ENCODE peak calls at places on chromosome 5, in eight cellular contexts. One of them, this sample, is unnamed.

GRCh38 chr5:66945389-66946349 is 250.9 kb downstream of the CD180 start:
- DNase-seq in right lobe of liver: no peak
- DNase-seq in AG09309: no peak
- DNase-seq in fibroblast of villous mesenchyme: no peak
- DNase-seq in PC-9: no peak
- DNase-seq in ovary: no peak
- DNase-seq in SK-N-SH: no peak
- DNase-seq in AG04450: no peak
- DNase-seq in this sample: peak

GRCh38 chr5:124663101-124663506 is 83.3 kb downstream of the ZNF608 start:
- DNase-seq in AG04450: no peak
- DNase-seq in AG09309: no peak
- DNase-seq in right lobe of liver: no peak
- DNase-seq in ovary: no peak
- DNase-seq in SK-N-SH: no peak
- DNase-seq in PC-9: peak
- DNase-seq in fibroblast of villous mesenchyme: no peak
- DNase-seq in this sample: no peak

GRCh38 chr5:172901788-172902496 is 57.3 kb upstream of the RPL26L1 start:
- DNase-seq in AG04450: no peak
- DNase-seq in right lobe of liver: no peak
- DNase-seq in fibroblast of villous mesenchyme: peak
- DNase-seq in SK-N-SH: no peak
- DNase-seq in PC-9: no peak
- DNase-seq in AG09309: no peak
- DNase-seq in ovary: no peak
- DNase-seq in this sample: peak

GRCh38 chr5:111461261-111461671 is 51.1 kb downstream of the STARD4 start:
- DNase-seq in right lobe of liver: no peak
- DNase-seq in AG09309: no peak
- DNase-seq in PC-9: no peak
- DNase-seq in AG04450: no peak
- DNase-seq in fibroblast of villous mesenchyme: peak
- DNase-seq in ovary: no peak
- DNase-seq in SK-N-SH: peak
- DNase-seq in this sample: peak

GRCh38 chr5:78221964-78222451 is 72.5 kb downstream of the AP3B1 start:
- DNase-seq in AG09309: no peak
- DNase-seq in ovary: no peak
- DNase-seq in AG04450: no peak
- DNase-seq in fibroblast of villous mesenchyme: peak
- DNase-seq in PC-9: no peak
- DNase-seq in right lobe of liver: no peak
- DNase-seq in SK-N-SH: no peak
- DNase-seq in this sample: peak

GRCh38 chr5:56900395-56900794 is 9.0 kb upstream of the SETD9 start:
- DNase-seq in PC-9: no peak
- DNase-seq in fibroblast of villous mesenchyme: peak
- DNase-seq in ovary: no peak
- DNase-seq in right lobe of liver: no peak
- DNase-seq in SK-N-SH: no peak
- DNase-seq in AG09309: no peak
- DNase-seq in AG04450: no peak
- DNase-seq in this sample: peak

GRCh38 chr5:64299805-64300204 is 134.2 kb downstream of the RNF180 start:
- DNase-seq in fibroblast of villous mesenchyme: no peak
- DNase-seq in right lobe of liver: no peak
- DNase-seq in ovary: no peak
- DNase-seq in AG04450: no peak
- DNase-seq in AG09309: no peak
- DNase-seq in PC-9: no peak
- DNase-seq in SK-N-SH: no peak
- DNase-seq in this sample: peak

GRCh38 chr5:175689147-175689991 is 31.5 kb downstream of the HRH2 start:
- DNase-seq in right lobe of liver: no peak
- DNase-seq in AG09309: peak
- DNase-seq in AG04450: no peak
- DNase-seq in PC-9: no peak
- DNase-seq in fibroblast of villous mesenchyme: peak
- DNase-seq in ovary: no peak
- DNase-seq in SK-N-SH: no peak
- DNase-seq in this sample: no peak

GRCh38 chr5:32299059-32299677 is 13.6 kb downstream of the MTMR12 start:
- DNase-seq in right lobe of liver: no peak
- DNase-seq in AG09309: no peak
- DNase-seq in AG04450: no peak
- DNase-seq in SK-N-SH: no peak
- DNase-seq in PC-9: no peak
- DNase-seq in fibroblast of villous mesenchyme: no peak
- DNase-seq in ovary: no peak
- DNase-seq in this sample: no peak

GRCh38 chr5:176189857-176190256 is 48.4 kb upstream of the SIMC1 start:
- DNase-seq in fibroblast of villous mesenchyme: no peak
- DNase-seq in right lobe of liver: no peak
- DNase-seq in SK-N-SH: no peak
- DNase-seq in ovary: no peak
- DNase-seq in AG04450: no peak
- DNase-seq in AG09309: no peak
- DNase-seq in PC-9: no peak
- DNase-seq in this sample: no peak

GRCh38 chr5:167763772-167764171 is 527.7 kb upstream of the WWC1 start:
- DNase-seq in PC-9: no peak
- DNase-seq in AG04450: no peak
- DNase-seq in AG09309: peak
- DNase-seq in SK-N-SH: no peak
- DNase-seq in right lobe of liver: no peak
- DNase-seq in ovary: no peak
- DNase-seq in fibroblast of villous mesenchyme: no peak
- DNase-seq in this sample: peak

GRCh38 chr5:138743506-138743905 is 9.7 kb upstream of the CTNNA1 start:
- DNase-seq in right lobe of liver: no peak
- DNase-seq in SK-N-SH: no peak
- DNase-seq in AG04450: no peak
- DNase-seq in AG09309: no peak
- DNase-seq in fibroblast of villous mesenchyme: no peak
- DNase-seq in ovary: no peak
- DNase-seq in PC-9: no peak
- DNase-seq in this sample: no peak

GRCh38 chr5:174323878-174324281 is 278.4 kb downstream of the NSG2 start:
- DNase-seq in right lobe of liver: no peak
- DNase-seq in ovary: no peak
- DNase-seq in AG04450: no peak
- DNase-seq in PC-9: peak
- DNase-seq in SK-N-SH: peak
- DNase-seq in AG09309: no peak
- DNase-seq in fibroblast of villous mesenchyme: peak
- DNase-seq in this sample: peak

GRCh38 chr5:126100767-126101166 is 322.4 kb upstream of the GRAMD2B start:
- DNase-seq in PC-9: no peak
- DNase-seq in SK-N-SH: no peak
- DNase-seq in AG09309: no peak
- DNase-seq in fibroblast of villous mesenchyme: no peak
- DNase-seq in right lobe of liver: no peak
- DNase-seq in AG04450: no peak
- DNase-seq in ovary: no peak
- DNase-seq in this sample: peak

GRCh38 chr5:168047043-168047668 is 244.3 kb upstream of the WWC1 start:
- DNase-seq in right lobe of liver: peak
- DNase-seq in AG09309: no peak
- DNase-seq in AG04450: no peak
- DNase-seq in ovary: no peak
- DNase-seq in fibroblast of villous mesenchyme: peak
- DNase-seq in PC-9: peak
- DNase-seq in SK-N-SH: peak
- DNase-seq in this sample: peak

GRCh38 chr5:6900828-6901227 is 187.6 kb downstream of the TENT4A start:
- DNase-seq in AG09309: no peak
- DNase-seq in right lobe of liver: no peak
- DNase-seq in AG04450: no peak
- DNase-seq in PC-9: no peak
- DNase-seq in SK-N-SH: no peak
- DNase-seq in fibroblast of villous mesenchyme: no peak
- DNase-seq in ovary: no peak
- DNase-seq in this sample: no peak

GRCh38 chr5:34411470-34412346 is 244.4 kb upstream of the RAI14 start:
- DNase-seq in right lobe of liver: no peak
- DNase-seq in AG09309: no peak
- DNase-seq in fibroblast of villous mesenchyme: peak
- DNase-seq in AG04450: no peak
- DNase-seq in PC-9: no peak
- DNase-seq in ovary: no peak
- DNase-seq in SK-N-SH: no peak
- DNase-seq in this sample: no peak

DNA sequence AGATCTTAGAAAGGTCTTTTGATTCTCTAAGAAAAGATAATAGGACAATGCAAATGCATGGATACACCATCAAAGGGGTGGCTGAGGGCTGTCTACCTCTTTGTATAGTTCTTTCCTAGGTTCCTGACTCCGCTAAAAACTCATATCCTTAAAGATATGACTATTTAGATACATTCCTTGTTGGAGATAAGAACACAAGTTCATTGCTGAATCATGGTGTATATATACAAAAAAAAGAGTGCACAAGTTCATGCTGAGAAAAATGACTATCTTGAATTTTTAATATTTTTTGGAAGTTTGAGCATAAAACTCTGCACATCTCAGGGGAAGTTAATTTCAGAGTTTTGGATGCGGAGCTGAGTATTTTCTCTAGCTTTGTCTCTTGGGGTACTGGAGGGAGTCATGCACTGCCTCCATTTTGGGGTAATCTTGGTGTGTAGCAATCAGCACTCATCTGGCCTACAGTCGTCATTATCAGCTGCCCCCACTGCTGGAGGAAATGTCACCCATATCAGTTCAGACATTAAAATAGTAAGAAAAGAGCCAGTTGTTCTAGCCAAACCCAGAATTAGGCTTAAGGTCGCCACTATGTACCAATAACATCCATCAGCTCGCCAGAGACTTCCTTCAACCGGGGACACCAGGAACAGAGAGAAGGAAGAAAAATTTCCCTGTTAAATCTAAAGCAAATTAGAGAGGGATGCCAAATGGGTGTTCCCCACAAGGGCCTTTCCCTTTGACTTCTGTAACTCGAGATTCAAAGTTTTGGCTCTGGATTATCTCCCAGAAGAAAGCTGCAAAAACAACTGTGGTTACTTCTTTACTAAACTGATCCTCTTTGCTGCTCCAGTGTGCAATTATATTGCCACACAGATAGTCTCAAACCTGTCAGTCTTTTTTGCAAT is 49.0 kb downstream of the PTTG1 start:
- DNase-seq in PC-9: no peak
- DNase-seq in ovary: no peak
- DNase-seq in right lobe of liver: no peak
- DNase-seq in AG04450: no peak
- DNase-seq in SK-N-SH: no peak
- DNase-seq in fibroblast of villous mesenchyme: peak
- DNase-seq in AG09309: no peak
- DNase-seq in this sample: peak
- H3K4me3 ChIP-seq in PC-9: no peak
- H3K4me3 ChIP-seq in ovary: no peak
- H3K4me3 ChIP-seq in right lobe of liver: no peak
- H3K4me3 ChIP-seq in AG04450: no peak
- H3K4me3 ChIP-seq in SK-N-SH: no peak
- H3K4me3 ChIP-seq in fibroblast of villous mesenchyme: no peak
- H3K4me3 ChIP-seq in AG09309: no peak
- H3K4me3 ChIP-seq in this sample: peak

DNA sequence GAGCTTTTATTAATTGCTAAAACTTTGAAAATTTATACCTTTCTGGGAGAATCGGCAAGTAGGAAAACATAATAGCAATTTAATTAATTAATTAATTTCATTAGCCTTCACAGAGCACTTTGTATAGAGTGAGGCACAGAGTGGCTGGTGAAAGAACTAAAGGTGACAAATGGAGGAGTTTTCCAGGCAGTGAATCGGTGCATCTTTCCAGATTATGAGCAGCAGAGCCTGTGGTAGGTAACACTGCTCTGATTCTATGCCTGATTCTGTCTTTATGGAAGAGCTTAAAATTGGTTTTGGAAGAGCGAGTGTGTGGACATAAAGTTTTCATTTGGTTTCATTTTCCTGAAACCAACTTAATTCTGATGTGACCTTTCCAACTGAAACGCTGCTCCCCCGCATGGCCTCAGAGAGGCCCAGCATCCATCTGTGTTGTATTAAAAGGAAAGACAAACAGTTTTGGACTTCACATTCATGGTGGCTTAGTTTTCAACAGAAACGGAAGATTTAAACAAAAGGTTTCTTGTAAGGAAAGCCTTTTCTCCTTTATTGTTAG is 188.9 kb upstream of the RPS23 start:
- DNase-seq in fibroblast of villous mesenchyme: peak
- DNase-seq in right lobe of liver: no peak
- DNase-seq in AG04450: no peak
- DNase-seq in PC-9: no peak
- DNase-seq in SK-N-SH: no peak
- DNase-seq in ovary: peak
- DNase-seq in AG09309: peak
- DNase-seq in this sample: peak
- TF ChIP-seq CTCF in fibroblast of villous mesenchyme: peak
- TF ChIP-seq CTCF in right lobe of liver: no peak
- TF ChIP-seq CTCF in AG04450: no peak
- TF ChIP-seq CTCF in PC-9: no peak
- TF ChIP-seq CTCF in SK-N-SH: no peak
- TF ChIP-seq CTCF in ovary: no peak
- TF ChIP-seq CTCF in AG09309: peak
- TF ChIP-seq CTCF in this sample: peak

DNA sequence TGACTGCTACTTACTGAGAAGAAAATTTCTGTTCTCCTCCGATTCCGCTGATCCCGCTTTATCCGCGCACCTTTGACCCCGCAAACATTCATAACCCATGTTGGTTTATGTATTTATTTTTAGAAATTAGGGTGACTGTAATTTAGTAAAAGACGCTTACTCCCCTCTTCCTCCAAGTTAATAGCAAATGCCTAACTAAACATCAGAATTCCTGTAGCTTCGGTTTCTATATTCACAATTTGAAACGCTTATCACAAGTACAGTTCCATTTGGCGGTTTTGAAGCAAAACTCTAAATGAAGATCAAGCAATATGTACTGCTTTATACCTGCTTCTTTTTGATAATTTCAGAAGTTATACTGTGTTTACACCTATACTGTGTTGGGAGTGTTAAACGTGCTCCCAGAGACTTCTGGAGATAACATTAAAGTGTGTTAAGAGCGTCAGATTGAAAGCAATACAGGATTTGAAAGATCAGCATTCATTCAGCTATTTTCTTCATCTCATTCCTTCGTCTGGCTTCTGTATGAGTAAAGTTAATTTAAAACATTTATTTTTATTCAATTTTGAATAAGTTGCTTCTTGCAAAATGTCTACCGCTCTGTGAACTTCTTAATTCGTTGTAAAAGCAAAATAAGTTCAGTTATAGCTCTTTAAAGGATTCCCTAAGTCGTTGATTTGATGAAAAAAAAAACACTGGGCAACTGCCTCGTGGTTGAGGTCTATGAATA is 2.4 kb downstream of the PRDM6 start:
- DNase-seq in ovary: no peak
- DNase-seq in AG09309: no peak
- DNase-seq in PC-9: no peak
- DNase-seq in SK-N-SH: no peak
- DNase-seq in AG04450: no peak
- DNase-seq in right lobe of liver: no peak
- DNase-seq in fibroblast of villous mesenchyme: peak
- DNase-seq in this sample: no peak
- H3K4me3 ChIP-seq in ovary: no peak
- H3K4me3 ChIP-seq in AG09309: no peak
- H3K4me3 ChIP-seq in PC-9: no peak
- H3K4me3 ChIP-seq in SK-N-SH: no peak
- H3K4me3 ChIP-seq in AG04450: peak
- H3K4me3 ChIP-seq in right lobe of liver: no peak
- H3K4me3 ChIP-seq in fibroblast of villous mesenchyme: peak
- H3K4me3 ChIP-seq in this sample: no peak

GRCh38 chr5:104187656-104188055 is 625.1 kb upstream of the NUDT12 start:
- DNase-seq in right lobe of liver: no peak
- DNase-seq in AG09309: no peak
- DNase-seq in PC-9: no peak
- DNase-seq in fibroblast of villous mesenchyme: no peak
- DNase-seq in ovary: no peak
- DNase-seq in AG04450: no peak
- DNase-seq in SK-N-SH: no peak
- DNase-seq in this sample: no peak
- TF ChIP-seq CTCF in right lobe of liver: no peak
- TF ChIP-seq CTCF in AG09309: no peak
- TF ChIP-seq CTCF in PC-9: no peak
- TF ChIP-seq CTCF in fibroblast of villous mesenchyme: no peak
- TF ChIP-seq CTCF in ovary: no peak
- TF ChIP-seq CTCF in AG04450: no peak
- TF ChIP-seq CTCF in SK-N-SH: no peak
- TF ChIP-seq CTCF in this sample: no peak